ENCODE peak calls at places on chromosomes 3 and 15, in eight cellular contexts. B is glutamatergic neuron; R is stimulated activated CD8-positive, alpha-beta memory T cell treated with anti-CD3 and anti-CD28 coated beads, Interleukin-15, amount 100 ng/mL, for 1 hour; L is HT-29; D is BE2C; J is posterior vena cava; Z is astrocyte of the spinal cord; Q is RPMI8226. G is an unnamed sample.

GRCh38 chr3:48468329-48468731 is 21.8 kb downstream of the ATRIP start:
- DNase-seq in J (peak), B (no peak), Z (no peak), D (peak), L (peak), Q (no peak), R (no peak), G (no peak)

GRCh38 chr3:4978966-4979400 is 254 bp upstream of the BHLHE40 start:
- DNase-seq in Q (peak), Z (peak), J (peak), B (peak), D (peak), L (peak), R (peak), G (peak)

GRCh38 chr15:67095834-67096366 is 30.5 kb downstream of the SMAD3 start:
- DNase-seq in Z (no peak), J (peak), D (no peak), L (no peak), B (no peak), Q (no peak), R (no peak), G (no peak)

GRCh38 chr3:88000853-88001252 is 58.0 kb downstream of the CGGBP1 start:
- DNase-seq in Q (peak), Z (peak), J (no peak), R (no peak), B (peak), D (peak), L (no peak), G (no peak)

GRCh38 chr3:40267940-40268707 is 41.4 kb upstream of the EIF1B start:
- DNase-seq in B (no peak), Q (no peak), L (no peak), R (no peak), J (no peak), Z (no peak), D (peak), G (no peak)

GRCh38 chr15:78216276-78217229 is 17.8 kb downstream of the ACSBG1 start:
- DNase-seq in R (no peak), B (no peak), Z (no peak), J (no peak), L (peak), Q (peak), D (peak), G (peak)

GRCh38 chr3:179801263-179801662 is 148.4 kb downstream of the USP13 start:
- DNase-seq in R (no peak), B (no peak), D (no peak), L (no peak), Q (no peak), J (no peak), Z (peak), G (no peak)

GRCh38 chr3:142027295-142027694 is 122.0 kb downstream of the TFDP2 start:
- DNase-seq in J (no peak), D (no peak), L (no peak), Q (peak), R (no peak), Z (peak), B (no peak), G (no peak)

GRCh38 chr3:20417390-20417789 is 231.4 kb upstream of the SGO1 start:
- DNase-seq in D (no peak), Q (no peak), L (no peak), Z (no peak), J (no peak), B (no peak), R (no peak), G (no peak)

GRCh38 chr15:33104276-33104675 is 90.2 kb downstream of the FMN1 start:
- DNase-seq in L (peak), J (no peak), D (no peak), Z (peak), Q (no peak), B (no peak), R (no peak), G (no peak)

GRCh38 chr3:177917234-177917861 is 618.9 kb upstream of the KCNMB2 start:
- DNase-seq in Q (no peak), Z (no peak), L (no peak), J (peak), D (no peak), R (no peak), B (no peak), G (no peak)

GRCh38 chr3:156299569-156299968 is 179.2 kb downstream of the KCNAB1 start:
- DNase-seq in R (no peak), Q (no peak), Z (no peak), J (no peak), L (no peak), D (no peak), B (no peak), G (no peak)

GRCh38 chr3:101042996-101043686 is 49.9 kb upstream of the ABI3BP start:
- DNase-seq in Q (no peak), L (no peak), R (no peak), B (no peak), Z (peak), J (no peak), D (no peak), G (no peak)

GRCh38 chr3:195441971-195442572 is 748 bp downstream of the ACAP2 start:
- DNase-seq in Z (peak), J (no peak), L (peak), Q (peak), R (peak), D (peak), B (peak), G (no peak)

GRCh38 chr15:58684036-58684700 is 65.3 kb downstream of the ADAM10 start:
- DNase-seq in D (no peak), R (no peak), J (no peak), Q (no peak), B (no peak), L (no peak), Z (no peak), G (no peak)

GRCh38 chr15:22955544-22956085 is 24.6 kb downstream of the CYFIP1 start:
- DNase-seq in R (no peak), Q (no peak), L (no peak), B (no peak), Z (no peak), D (no peak), J (peak), G (peak)

GRCh38 chr3:192835818-192836468 is 81.7 kb downstream of the MB21D2 start:
- DNase-seq in R (no peak), J (no peak), Z (peak), B (no peak), D (no peak), Q (no peak), L (no peak), G (no peak)

GRCh38 chr15:60619131-60619530 is 140.2 kb upstream of the ICE2 start:
- DNase-seq in J (no peak), R (no peak), L (no peak), Z (no peak), D (no peak), B (no peak), Q (no peak), G (no peak)

GRCh38 chr3:69764861-69765260 is 25.6 kb downstream of the MITF start:
- DNase-seq in R (no peak), J (no peak), B (peak), Z (no peak), D (peak), L (no peak), Q (peak), G (no peak)

GRCh38 chr3:125280966-125281365 is 68.4 kb upstream of the SLC12A8 start:
- DNase-seq in Q (peak), R (no peak), L (peak), J (no peak), B (no peak), Z (peak), D (no peak), G (no peak)

GRCh38 chr3:27596920-27597319 is 112.7 kb upstream of the SLC4A7 start:
- DNase-seq in D (no peak), B (no peak), Z (peak), J (no peak), Q (no peak), R (no peak), L (no peak), G (no peak)

GRCh38 chr3:128556949-128557348 is 63.9 kb upstream of the GATA2 start:
- DNase-seq in D (no peak), L (no peak), Z (no peak), Q (peak), B (no peak), R (no peak), J (peak), G (no peak)

GRCh38 chr3:56369914-56370313 is 98.4 kb downstream of the ERC2 start:
- DNase-seq in L (no peak), B (no peak), Z (no peak), Q (no peak), J (no peak), D (no peak), R (no peak), G (no peak)

GRCh38 chr3:138327831-138328230 is 1.8 kb downstream of the NME9 start:
- DNase-seq in D (no peak), R (no peak), Q (no peak), L (no peak), Z (no peak), J (no peak), B (no peak), G (no peak)

GRCh38 chr15:101710806-101711205 is 13.5 kb downstream of the TARS3 start:
- DNase-seq in Q (no peak), B (no peak), Z (peak), D (no peak), J (no peak), L (no peak), R (no peak), G (no peak)

GRCh38 chr3:129599607-129600006 is 6.9 kb downstream of the PLXND1 start:
- DNase-seq in D (peak), J (peak), Q (no peak), Z (peak), B (no peak), R (no peak), L (no peak), G (no peak)